ENCODE peak calls at places on chromosomes 13 and 19, in seven cellular contexts. F is amniotic epithelial cell; C is GM04503; S is GM10248; R is activated naive CD8-positive, alpha-beta T cell treated with anti-CD3 and anti-CD28 coated beads, Interleukin-2, amount 50 U/mL, for 24 hours; O is PC-9; K is colonic mucosa. Q is an unnamed sample.

GRCh38 chr13:50208826-50209335 is 193.6 kb downstream of the KCNRG start:
- DNase-seq in C (no peak), O (peak), R (no peak), K (peak), S (peak), F (peak), Q (no peak)

GRCh38 chr19:892243-892996 is 567 bp downstream of the MED16 start:
- DNase-seq in K (no peak), C (no peak), F (no peak), R (peak), S (no peak), O (no peak), Q (no peak)

GRCh38 chr13:99501952-99502310 is 659 bp downstream of the TM9SF2 start:
- DNase-seq in K (peak), S (no peak), O (no peak), C (no peak), F (peak), R (peak), Q (no peak)

GRCh38 chr19:28377077-28377476 is 835.9 kb downstream of the UQCRFS1 start:
- DNase-seq in S (no peak), K (no peak), F (no peak), C (no peak), O (no peak), R (no peak), Q (no peak)

GRCh38 chr19:40305403-40305802 is 20.3 kb upstream of the AKT2 start:
- DNase-seq in R (peak), F (peak), C (no peak), O (peak), K (peak), S (peak), Q (peak)

GRCh38 chr19:40431698-40432097 is 5.9 kb upstream of the SERTAD1 start:
- DNase-seq in C (no peak), R (no peak), F (no peak), K (no peak), S (no peak), O (no peak), Q (no peak)

GRCh38 chr19:38701455-38702063 is 42.7 kb downstream of the CAPN12 start:
- DNase-seq in O (no peak), R (no peak), K (peak), C (no peak), S (no peak), F (peak), Q (no peak)

GRCh38 chr19:10612515-10613119 is 12.7 kb upstream of the SLC44A2 start:
- DNase-seq in S (peak), F (no peak), K (peak), C (no peak), R (no peak), O (peak), Q (no peak)

GRCh38 chr13:76836311-76836710 is 49.9 kb downstream of the KCTD12 start:
- DNase-seq in R (no peak), O (no peak), F (peak), C (no peak), S (no peak), K (no peak), Q (no peak)

GRCh38 chr13:86282450-86282849 is 483.2 kb upstream of the SLITRK6 start:
- DNase-seq in S (no peak), O (no peak), C (no peak), F (peak), K (no peak), R (no peak), Q (no peak)

GRCh38 chr13:80132741-80133601 is 208.0 kb downstream of the SPRY2 start:
- DNase-seq in S (no peak), C (no peak), F (peak), R (no peak), O (peak), K (peak), Q (no peak)

GRCh38 chr13:44300895-44301638 is 72.6 kb upstream of the SERP2 start:
- DNase-seq in S (peak), R (no peak), O (peak), K (no peak), C (no peak), F (peak), Q (no peak)

GRCh38 chr19:33310606-33311325 is 8.4 kb upstream of the CEBPA start:
- DNase-seq in R (no peak), O (peak), S (no peak), F (no peak), K (peak), C (no peak), Q (no peak)

GRCh38 chr19:37932985-37933953 is 26.3 kb downstream of the SIPA1L3 start:
- DNase-seq in K (peak), O (peak), F (peak), S (no peak), C (peak), R (no peak), Q (no peak)

GRCh38 chr13:60583911-60584753 is 187.1 kb downstream of the TDRD3 start:
- DNase-seq in C (peak), R (no peak), K (no peak), O (peak), S (no peak), F (peak), Q (no peak)

GRCh38 chr19:33740811-33741396 is 55.8 kb upstream of the KCTD15 start:
- DNase-seq in K (peak), C (no peak), S (no peak), F (peak), R (peak), O (peak), Q (no peak)

GRCh38 chr19:28998974-28999373 is 214.0 kb downstream of the UQCRFS1 start:
- DNase-seq in S (no peak), O (no peak), R (no peak), K (no peak), F (no peak), C (no peak), Q (no peak)